ENCODE peak calls at places on chromosome 7, in ten cellular contexts. S, R, Z, E, X, W, A, O, N and M are unnamed samples.

GRCh38 chr7:69568266-69568665 is 30.0 kb upstream of the AUTS2 start:
- DNase-seq in S (no peak), R (no peak), Z (no peak), E (no peak), X (no peak), W (no peak), A (no peak), O (no peak), N (no peak), M (no peak)

GRCh38 chr7:66205736-66206080 is 574 bp downstream of the TPST1 start:
- DNase-seq in S (no peak), R (no peak), Z (no peak), E (no peak), X (peak), W (peak), A (no peak), O (no peak), N (no peak), M (no peak)

GRCh38 chr7:36367561-36367889 is 22.1 kb upstream of the ANLN start:
- DNase-seq in S (no peak), R (no peak), Z (no peak), E (no peak), X (no peak), W (no peak), A (no peak), O (no peak), N (no peak), M (no peak)

GRCh38 chr7:65216469-65216868 is 157.2 kb upstream of the ZNF92 start:
- DNase-seq in S (peak), R (no peak), Z (no peak), E (peak), X (peak), W (peak), A (peak), O (peak), N (peak), M (peak)

GRCh38 chr7:135825406-135825805 is 76.8 kb upstream of the FAM180A start:
- DNase-seq in S (no peak), R (no peak), Z (no peak), E (no peak), X (no peak), W (no peak), A (no peak), O (no peak), N (no peak), M (no peak)

GRCh38 chr7:78472519-78472918 is 673.9 kb downstream of the PHTF2 start:
- DNase-seq in S (no peak), R (no peak), Z (no peak), E (no peak), X (no peak), W (peak), A (no peak), O (no peak), N (no peak), M (no peak)

GRCh38 chr7:87231715-87232114 is 12.2 kb upstream of the TMEM243 start:
- DNase-seq in S (no peak), R (no peak), Z (no peak), E (no peak), X (no peak), W (no peak), A (no peak), O (no peak), N (no peak), M (no peak)

GRCh38 chr7:29771081-29771832 is 35.1 kb upstream of the WIPF3 start:
- DNase-seq in S (no peak), R (no peak), Z (no peak), E (no peak), X (no peak), W (no peak), A (no peak), O (no peak), N (no peak), M (no peak)

GRCh38 chr7:47709451-47709850 is 127.5 kb upstream of the TNS3 start:
- DNase-seq in S (no peak), R (no peak), Z (no peak), E (no peak), X (no peak), W (no peak), A (no peak), O (no peak), N (no peak), M (no peak)

GRCh38 chr7:153886506-153887391 is 165.4 kb upstream of the DPP6 start:
- DNase-seq in S (no peak), R (no peak), Z (no peak), E (no peak), X (peak), W (no peak), A (no peak), O (no peak), N (no peak), M (no peak)

GRCh38 chr7:103937680-103938079 is 51.8 kb downstream of the RELN start:
- DNase-seq in S (no peak), R (no peak), Z (no peak), E (no peak), X (no peak), W (no peak), A (no peak), O (no peak), N (no peak), M (no peak)

GRCh38 chr7:141649865-141650499 is 52.0 kb downstream of the DENND11 start:
- DNase-seq in S (peak), R (peak), Z (peak), E (peak), X (peak), W (peak), A (peak), O (peak), N (peak), M (no peak)

GRCh38 chr7:99027241-99027640 is 116.7 kb downstream of the SMURF1 start:
- DNase-seq in S (no peak), R (no peak), Z (no peak), E (no peak), X (no peak), W (no peak), A (no peak), O (no peak), N (no peak), M (no peak)

GRCh38 chr7:80661729-80662128 is 23.3 kb downstream of the CD36 start:
- DNase-seq in S (no peak), R (no peak), Z (no peak), E (no peak), X (no peak), W (peak), A (peak), O (no peak), N (no peak), M (no peak)

GRCh38 chr7:27921081-27921836 is 181.3 kb downstream of the TAX1BP1 start:
- DNase-seq in S (peak), R (peak), Z (no peak), E (no peak), X (peak), W (peak), A (peak), O (peak), N (peak), M (peak)

GRCh38 chr7:90209776-90210175 is 1.8 kb upstream of the STEAP2 start:
- DNase-seq in S (no peak), R (no peak), Z (no peak), E (no peak), X (no peak), W (no peak), A (no peak), O (no peak), N (no peak), M (no peak)

GRCh38 chr7:133275008-133275407 is 22.1 kb downstream of the EXOC4 start:
- DNase-seq in S (no peak), R (no peak), Z (no peak), E (no peak), X (no peak), W (no peak), A (no peak), O (no peak), N (no peak), M (no peak)

GRCh38 chr7:138164804-138165203 is 88.5 kb downstream of the AKR1D1 start:
- DNase-seq in S (no peak), R (no peak), Z (no peak), E (no peak), X (no peak), W (no peak), A (no peak), O (no peak), N (no peak), M (no peak)

GRCh38 chr7:83289396-83289993 is 126.8 kb upstream of the PCLO start:
- DNase-seq in S (no peak), R (no peak), Z (no peak), E (no peak), X (no peak), W (no peak), A (no peak), O (no peak), N (no peak), M (no peak)

GRCh38 chr7:68684246-68684850 is 913.9 kb upstream of the AUTS2 start:
- DNase-seq in S (peak), R (no peak), Z (peak), E (no peak), X (no peak), W (no peak), A (no peak), O (no peak), N (peak), M (no peak)

GRCh38 chr7:87059525-87060287 is at the start of gene ELAPOR2:
- DNase-seq in S (peak), R (peak), Z (peak), E (peak), X (peak), W (peak), A (peak), O (peak), N (peak), M (peak)